ENCODE peak calls at places on chromosomes 4 and X, in seven cellular contexts. I is Peyer's patch, Y is psoas muscle, B is heart left ventricle, M is mammary epithelial cell, J is hepatocyte, Z is colonic mucosa. R is an unnamed sample.

GRCh38 chr4:161680146-161680545 is 483.7 kb downstream of the FSTL5 start:
- DNase-seq in I (no peak), Y (no peak), B (no peak), M (no peak), J (no peak), Z (no peak), R (no peak)

GRCh38 chrX:21481761-21482160 is 107.5 kb downstream of the CNKSR2 start:
- DNase-seq in I (no peak), Y (no peak), B (no peak), M (no peak), J (no peak), Z (no peak), R (no peak)

GRCh38 chr4:93065790-93066189 is 762.0 kb downstream of the GRID2 start:
- DNase-seq in I (no peak), Y (no peak), B (no peak), M (no peak), J (no peak), Z (no peak), R (no peak)

GRCh38 chrX:1053072-1053471 is 159.4 kb downstream of the CRLF2 start:
- DNase-seq in I (no peak), Y (no peak), B (no peak), M (no peak), J (no peak), Z (no peak), R (no peak)

GRCh38 chrX:83508006-83508405 is at the start of gene POU3F4:
- DNase-seq in I (no peak), Y (peak; percentile 52), B (no peak), M (no peak), J (no peak), Z (no peak), R (no peak)

GRCh38 chr4:70838972-70839536 is 636 bp downstream of the GRSF1 start:
- DNase-seq in I (peak; percentile 79), Y (peak; percentile 84), B (peak; percentile 84), M (peak; percentile 64), J (peak; percentile 82), Z (peak; percentile 63), R (peak; percentile 54)

GRCh38 chr4:53315300-53315699 is 50.6 kb downstream of the SCFD2 start:
- DNase-seq in I (no peak), Y (no peak), B (no peak), M (no peak), J (peak; percentile 28), Z (no peak), R (no peak)

GRCh38 chr4:125140966-125141495 is 173.7 kb upstream of the FAT4 start:
- DNase-seq in I (no peak), Y (no peak), B (no peak), M (peak; percentile 45), J (no peak), Z (no peak), R (no peak)

GRCh38 chr4:53441564-53441963 is 64.1 kb downstream of the FIP1L1 start:
- DNase-seq in I (no peak), Y (no peak), B (no peak), M (no peak), J (no peak), Z (no peak), R (no peak)

GRCh38 chr4:148203056-148203898 is 238.9 kb downstream of the NR3C2 start:
- DNase-seq in I (no peak), Y (no peak), B (no peak), M (no peak), J (peak; percentile 46), Z (peak; percentile 34), R (no peak)

GRCh38 chr4:4673070-4673469 is 131.2 kb upstream of the STX18 start:
- DNase-seq in I (peak; percentile 59), Y (no peak), B (no peak), M (no peak), J (peak; percentile 32), Z (peak; percentile 69), R (peak; percentile 85)

GRCh38 chr4:65046496-65047101 is 623.7 kb downstream of the EPHA5 start:
- DNase-seq in I (no peak), Y (no peak), B (no peak), M (peak; percentile 40), J (peak; percentile 46), Z (no peak), R (peak; percentile 38)

GRCh38 chr4:169064281-169064680 is 54.2 kb upstream of the CBR4 start:
- DNase-seq in I (no peak), Y (no peak), B (no peak), M (peak; percentile 32), J (no peak), Z (no peak), R (peak; percentile 85)

GRCh38 chr4:40401646-40402045 is 66.5 kb downstream of the CHRNA9 start:
- DNase-seq in I (no peak), Y (no peak), B (no peak), M (no peak), J (no peak), Z (no peak), R (no peak)

GRCh38 chr4:100081511-100081910 is 108.8 kb downstream of the DDIT4L start:
- DNase-seq in I (no peak), Y (no peak), B (no peak), M (peak; percentile 61), J (no peak), Z (no peak), R (no peak)

GRCh38 chrX:135737361-135738071 is 24.1 kb downstream of the CT45A1 start:
- DNase-seq in I (no peak), Y (no peak), B (no peak), M (no peak), J (no peak), Z (no peak), R (no peak)
- H3K9me3 ChIP-seq in I (no peaks in the 10 kb centered on the region), Y (no peaks in the 10 kb centered on the region), B (no peaks in the 10 kb centered on the region), M (no peaks in the 10 kb centered on the region), J (no peaks in the 10 kb centered on the region), Z (no peaks in the 10 kb centered on the region), R (no peaks in the 10 kb centered on the region)

GRCh38 chr4:786074-786741 is 39.7 kb downstream of the CPLX1 start:
- DNase-seq in I (no peak), Y (no peak), B (peak; percentile 63), M (no peak), J (no peak), Z (peak; percentile 26), R (no peak)
- H3K4me3 ChIP-seq in I (peak overlapping the region; percentile 46), Y (peak overlapping the region; percentile 55), B (peak overlapping the region; percentile 64), M (peak overlapping the region; percentile 29), J (no peak overlapping the region), Z (peak overlapping the region; percentile 13), R (no peak overlapping the region)

DNA sequence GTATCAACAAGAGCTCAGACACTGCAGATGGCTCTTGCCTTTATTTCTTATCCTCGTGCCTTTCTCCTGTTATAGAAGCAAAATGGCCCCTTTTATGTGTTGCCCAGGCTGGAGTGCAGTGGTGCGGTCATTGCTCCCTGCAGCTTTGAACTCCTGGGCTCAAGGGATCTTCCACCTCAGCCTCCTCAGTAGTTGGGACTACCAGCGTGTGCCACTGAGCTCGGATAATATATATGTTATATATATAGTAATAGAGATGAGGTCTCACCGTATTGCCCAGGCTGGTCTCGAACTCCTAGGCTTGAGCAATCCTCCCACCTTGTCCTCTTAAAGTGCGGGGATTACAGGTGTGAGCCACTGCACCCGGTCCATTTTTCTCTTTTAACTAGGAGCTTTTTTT is 79.7 kb downstream of the TMEM131L start:
- DNase-seq in I (no peak), Y (no peak), B (no peak), M (no peak), J (no peak), Z (no peak), R (no peak)
- H3K27me3 ChIP-seq in I (no peaks in the 10 kb centered on the region), Y (no peaks in the 10 kb centered on the region), B (no peaks in the 10 kb centered on the region), M (no peaks in the 10 kb centered on the region), J (no peaks in the 10 kb centered on the region), Z (no peaks in the 10 kb centered on the region), R (no peaks in the 10 kb centered on the region)

DNA sequence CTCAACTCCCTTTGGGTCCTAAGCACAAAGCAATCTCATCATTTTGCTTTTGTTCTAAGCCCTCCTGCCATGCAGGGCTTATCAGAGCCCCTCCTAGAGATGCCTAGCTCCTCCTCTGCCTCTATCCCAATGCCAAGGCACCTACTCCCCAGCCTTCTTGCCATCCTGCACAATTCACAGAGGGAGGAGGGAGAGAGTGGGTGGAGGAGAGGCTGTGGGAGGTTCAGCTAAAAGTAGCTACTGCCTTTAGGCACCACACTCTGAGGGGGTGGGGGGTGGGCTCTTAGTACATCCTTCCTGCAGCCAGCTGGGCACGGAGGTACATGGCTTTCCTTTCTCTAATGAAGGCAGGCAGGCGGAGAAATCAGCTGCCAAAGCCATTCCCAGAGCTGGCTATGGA is 40.2 kb downstream of the ARHGEF9 start:
- DNase-seq in I (no peak), Y (no peak), B (no peak), M (no peak), J (no peak), Z (no peak), R (no peak)
- H3K9me3 ChIP-seq in I (no peaks in the 10 kb centered on the region), Y (no peaks in the 10 kb centered on the region), B (no peaks in the 10 kb centered on the region), M (no peaks in the 10 kb centered on the region), J (no peaks in the 10 kb centered on the region), Z (no peaks in the 10 kb centered on the region), R (no peaks in the 10 kb centered on the region)

GRCh38 chr4:55902677-55903076 is 46.1 kb upstream of the CEP135 start:
- DNase-seq in I (no peak), Y (no peak), B (no peak), M (no peak), J (no peak), Z (no peak), R (no peak)
- H3K4me3 ChIP-seq in I (no peak overlapping the region), Y (no peak overlapping the region), B (no peak overlapping the region), M (no peak overlapping the region), J (no peak overlapping the region), Z (no peak overlapping the region), R (no peak overlapping the region)

DNA sequence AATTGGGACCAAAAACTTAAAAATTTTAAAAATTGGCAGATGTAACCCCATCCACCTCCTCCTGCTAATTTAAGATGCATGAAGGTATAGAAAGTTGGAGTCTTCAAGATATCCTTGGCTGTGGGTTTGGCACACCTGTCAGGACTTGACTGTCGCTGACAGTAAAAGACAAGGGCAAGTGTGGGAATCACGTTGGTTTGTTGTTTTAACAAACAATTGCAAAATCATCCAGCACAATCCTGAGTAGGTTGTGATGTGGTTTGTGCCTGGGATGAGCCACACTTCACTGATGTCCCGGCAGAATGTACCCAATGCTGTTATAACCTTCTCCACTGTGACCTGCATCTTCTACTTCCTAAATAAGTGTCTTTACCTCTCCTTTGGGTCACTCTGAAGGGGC is 24.0 kb downstream of the HOPX start:
- DNase-seq in I (no peak), Y (no peak), B (no peak), M (peak; percentile 42), J (no peak), Z (no peak), R (no peak)
- H3K27me3 ChIP-seq in I (no peaks in the 10 kb centered on the region), Y (no peaks in the 10 kb centered on the region), B (peaks cover 44% of the 10 kb centered on the region), M (peaks cover 41% of the 10 kb centered on the region), J (peaks cover 53% of the 10 kb centered on the region), Z (peaks cover 36% of the 10 kb centered on the region), R (no peaks in the 10 kb centered on the region)